ENCODE peak calls at places on chromosomes 1 and 21, in five cellular contexts. One of them, this sample, is unnamed.

GRCh38 chr1:168794057-168794456 is 65.1 kb upstream of the DPT start:
- DNase-seq in stomach: no peak
- DNase-seq in NCI-H1105 treated with DMSO at 0.1 percent for 48 hours: no peak
- DNase-seq in thoracic aorta: no peak
- DNase-seq in stimulated activated naive B cell treated with anti-CD40 and anti-IgM and Interleukin-4, amounts not matched to agents 10 μg/mL and 1 μg/mL and 100 μg/mL, for 72 hours: no peak
- DNase-seq in this sample: no peak

GRCh38 chr21:33041981-33042380 is 16.2 kb downstream of the OLIG2 start:
- DNase-seq in stimulated activated naive B cell treated with anti-CD40 and anti-IgM and Interleukin-4, amounts not matched to agents 10 μg/mL and 1 μg/mL and 100 μg/mL, for 72 hours: no peak
- DNase-seq in NCI-H1105 treated with DMSO at 0.1 percent for 48 hours: no peak
- DNase-seq in stomach: no peak
- DNase-seq in thoracic aorta: no peak
- DNase-seq in this sample: no peak

GRCh38 chr1:203582568-203582967 is 44.1 kb upstream of the ATP2B4 start:
- DNase-seq in thoracic aorta: no peak
- DNase-seq in stomach: no peak
- DNase-seq in NCI-H1105 treated with DMSO at 0.1 percent for 48 hours: no peak
- DNase-seq in stimulated activated naive B cell treated with anti-CD40 and anti-IgM and Interleukin-4, amounts not matched to agents 10 μg/mL and 1 μg/mL and 100 μg/mL, for 72 hours: no peak
- DNase-seq in this sample: no peak

GRCh38 chr1:2382621-2383361 is 8.6 kb downstream of the MORN1 start:
- DNase-seq in thoracic aorta: no peak
- DNase-seq in stomach: no peak
- DNase-seq in stimulated activated naive B cell treated with anti-CD40 and anti-IgM and Interleukin-4, amounts not matched to agents 10 μg/mL and 1 μg/mL and 100 μg/mL, for 72 hours: no peak
- DNase-seq in NCI-H1105 treated with DMSO at 0.1 percent for 48 hours: no peak
- DNase-seq in this sample: no peak

GRCh38 chr21:15383588-15383987 is 318.8 kb upstream of the NRIP1 start:
- DNase-seq in thoracic aorta: no peak
- DNase-seq in stimulated activated naive B cell treated with anti-CD40 and anti-IgM and Interleukin-4, amounts not matched to agents 10 μg/mL and 1 μg/mL and 100 μg/mL, for 72 hours: no peak
- DNase-seq in stomach: no peak
- DNase-seq in NCI-H1105 treated with DMSO at 0.1 percent for 48 hours: no peak
- DNase-seq in this sample: no peak

GRCh38 chr21:16530656-16531055 is 800.9 kb downstream of the USP25 start:
- DNase-seq in stomach: no peak
- DNase-seq in NCI-H1105 treated with DMSO at 0.1 percent for 48 hours: no peak
- DNase-seq in thoracic aorta: no peak
- DNase-seq in stimulated activated naive B cell treated with anti-CD40 and anti-IgM and Interleukin-4, amounts not matched to agents 10 μg/mL and 1 μg/mL and 100 μg/mL, for 72 hours: no peak
- DNase-seq in this sample: no peak

GRCh38 chr1:181061891-181062777 is 26.4 kb upstream of the IER5 start:
- DNase-seq in stomach: no peak
- DNase-seq in stimulated activated naive B cell treated with anti-CD40 and anti-IgM and Interleukin-4, amounts not matched to agents 10 μg/mL and 1 μg/mL and 100 μg/mL, for 72 hours: peak; percentile 85
- DNase-seq in NCI-H1105 treated with DMSO at 0.1 percent for 48 hours: no peak
- DNase-seq in thoracic aorta: no peak
- DNase-seq in this sample: no peak

GRCh38 chr1:32967863-32968571 is 3.4 kb upstream of the RNF19B start:
- DNase-seq in thoracic aorta: no peak
- DNase-seq in stimulated activated naive B cell treated with anti-CD40 and anti-IgM and Interleukin-4, amounts not matched to agents 10 μg/mL and 1 μg/mL and 100 μg/mL, for 72 hours: no peak
- DNase-seq in NCI-H1105 treated with DMSO at 0.1 percent for 48 hours: no peak
- DNase-seq in stomach: no peak
- DNase-seq in this sample: no peak

GRCh38 chr21:41583274-41583790 is 75.4 kb upstream of the TMPRSS2 start:
- DNase-seq in thoracic aorta: no peak
- DNase-seq in stomach: peak; percentile 93
- DNase-seq in stimulated activated naive B cell treated with anti-CD40 and anti-IgM and Interleukin-4, amounts not matched to agents 10 μg/mL and 1 μg/mL and 100 μg/mL, for 72 hours: no peak
- DNase-seq in NCI-H1105 treated with DMSO at 0.1 percent for 48 hours: no peak
- DNase-seq in this sample: no peak

GRCh38 chr1:234932506-234932905 is 196.1 kb downstream of the TOMM20 start:
- DNase-seq in stimulated activated naive B cell treated with anti-CD40 and anti-IgM and Interleukin-4, amounts not matched to agents 10 μg/mL and 1 μg/mL and 100 μg/mL, for 72 hours: no peak
- DNase-seq in NCI-H1105 treated with DMSO at 0.1 percent for 48 hours: no peak
- DNase-seq in thoracic aorta: no peak
- DNase-seq in stomach: no peak
- DNase-seq in this sample: no peak

GRCh38 chr1:155175281-155175926 is 1.8 kb downstream of the TRIM46 start:
- DNase-seq in NCI-H1105 treated with DMSO at 0.1 percent for 48 hours: no peak
- DNase-seq in thoracic aorta: no peak
- DNase-seq in stomach: peak; percentile 24
- DNase-seq in stimulated activated naive B cell treated with anti-CD40 and anti-IgM and Interleukin-4, amounts not matched to agents 10 μg/mL and 1 μg/mL and 100 μg/mL, for 72 hours: no peak
- DNase-seq in this sample: no peak

GRCh38 chr1:1360511-1361169 is 2.3 kb upstream of the MXRA8 start:
- DNase-seq in stomach: no peak
- DNase-seq in stimulated activated naive B cell treated with anti-CD40 and anti-IgM and Interleukin-4, amounts not matched to agents 10 μg/mL and 1 μg/mL and 100 μg/mL, for 72 hours: no peak
- DNase-seq in thoracic aorta: peak; percentile 64
- DNase-seq in NCI-H1105 treated with DMSO at 0.1 percent for 48 hours: no peak
- DNase-seq in this sample: no peak

GRCh38 chr1:41698916-41699860 is 214.7 kb upstream of the EDN2 start:
- DNase-seq in thoracic aorta: no peak
- DNase-seq in NCI-H1105 treated with DMSO at 0.1 percent for 48 hours: no peak
- DNase-seq in stimulated activated naive B cell treated with anti-CD40 and anti-IgM and Interleukin-4, amounts not matched to agents 10 μg/mL and 1 μg/mL and 100 μg/mL, for 72 hours: peak; percentile 28
- DNase-seq in stomach: no peak
- DNase-seq in this sample: no peak

GRCh38 chr21:45949928-45950739 is 31.4 kb upstream of the COL6A1 start:
- DNase-seq in NCI-H1105 treated with DMSO at 0.1 percent for 48 hours: peak; percentile 26
- DNase-seq in thoracic aorta: no peak
- DNase-seq in stomach: no peak
- DNase-seq in stimulated activated naive B cell treated with anti-CD40 and anti-IgM and Interleukin-4, amounts not matched to agents 10 μg/mL and 1 μg/mL and 100 μg/mL, for 72 hours: no peak
- DNase-seq in this sample: no peak

GRCh38 chr1:157819886-157820285 is at the start of gene FCRL1:
- DNase-seq in NCI-H1105 treated with DMSO at 0.1 percent for 48 hours: no peak
- DNase-seq in stomach: no peak
- DNase-seq in stimulated activated naive B cell treated with anti-CD40 and anti-IgM and Interleukin-4, amounts not matched to agents 10 μg/mL and 1 μg/mL and 100 μg/mL, for 72 hours: no peak
- DNase-seq in thoracic aorta: no peak
- DNase-seq in this sample: no peak

GRCh38 chr1:217078010-217078704 is 354.9 kb upstream of the ESRRG start:
- DNase-seq in stimulated activated naive B cell treated with anti-CD40 and anti-IgM and Interleukin-4, amounts not matched to agents 10 μg/mL and 1 μg/mL and 100 μg/mL, for 72 hours: no peak
- DNase-seq in thoracic aorta: no peak
- DNase-seq in stomach: peak; percentile 46
- DNase-seq in NCI-H1105 treated with DMSO at 0.1 percent for 48 hours: no peak
- DNase-seq in this sample: peak; percentile 36

GRCh38 chr1:184691719-184692324 is 62.8 kb downstream of the EDEM3 start:
- DNase-seq in thoracic aorta: no peak
- DNase-seq in stomach: no peak
- DNase-seq in NCI-H1105 treated with DMSO at 0.1 percent for 48 hours: peak; percentile 57
- DNase-seq in stimulated activated naive B cell treated with anti-CD40 and anti-IgM and Interleukin-4, amounts not matched to agents 10 μg/mL and 1 μg/mL and 100 μg/mL, for 72 hours: no peak
- DNase-seq in this sample: no peak

GRCh38 chr1:2080140-2080539 is 29.9 kb downstream of the PRKCZ start:
- DNase-seq in stimulated activated naive B cell treated with anti-CD40 and anti-IgM and Interleukin-4, amounts not matched to agents 10 μg/mL and 1 μg/mL and 100 μg/mL, for 72 hours: no peak
- DNase-seq in NCI-H1105 treated with DMSO at 0.1 percent for 48 hours: no peak
- DNase-seq in thoracic aorta: no peak
- DNase-seq in stomach: no peak
- DNase-seq in this sample: no peak

GRCh38 chr1:15863156-15863901 is 15.8 kb downstream of the SPEN start:
- DNase-seq in thoracic aorta: no peak
- DNase-seq in stomach: no peak
- DNase-seq in stimulated activated naive B cell treated with anti-CD40 and anti-IgM and Interleukin-4, amounts not matched to agents 10 μg/mL and 1 μg/mL and 100 μg/mL, for 72 hours: no peak
- DNase-seq in NCI-H1105 treated with DMSO at 0.1 percent for 48 hours: no peak
- DNase-seq in this sample: no peak

GRCh38 chr1:85189120-85189519 is 11.7 kb downstream of the SYDE2 start:
- DNase-seq in thoracic aorta: no peak
- DNase-seq in stomach: no peak
- DNase-seq in stimulated activated naive B cell treated with anti-CD40 and anti-IgM and Interleukin-4, amounts not matched to agents 10 μg/mL and 1 μg/mL and 100 μg/mL, for 72 hours: no peak
- DNase-seq in NCI-H1105 treated with DMSO at 0.1 percent for 48 hours: no peak
- DNase-seq in this sample: no peak

GRCh38 chr1:228648647-228649383 is 86.5 kb upstream of the RHOU start:
- DNase-seq in thoracic aorta: no peak
- DNase-seq in NCI-H1105 treated with DMSO at 0.1 percent for 48 hours: no peak
- DNase-seq in stomach: no peak
- DNase-seq in stimulated activated naive B cell treated with anti-CD40 and anti-IgM and Interleukin-4, amounts not matched to agents 10 μg/mL and 1 μg/mL and 100 μg/mL, for 72 hours: no peak
- DNase-seq in this sample: no peak

GRCh38 chr1:162206300-162206699 is 136.8 kb downstream of the NOS1AP start:
- DNase-seq in stomach: no peak
- DNase-seq in thoracic aorta: no peak
- DNase-seq in stimulated activated naive B cell treated with anti-CD40 and anti-IgM and Interleukin-4, amounts not matched to agents 10 μg/mL and 1 μg/mL and 100 μg/mL, for 72 hours: no peak
- DNase-seq in NCI-H1105 treated with DMSO at 0.1 percent for 48 hours: no peak
- DNase-seq in this sample: no peak

GRCh38 chr1:93635614-93636543 is 45.8 kb downstream of the BCAR3 start:
- DNase-seq in stimulated activated naive B cell treated with anti-CD40 and anti-IgM and Interleukin-4, amounts not matched to agents 10 μg/mL and 1 μg/mL and 100 μg/mL, for 72 hours: no peak
- DNase-seq in stomach: no peak
- DNase-seq in thoracic aorta: no peak
- DNase-seq in NCI-H1105 treated with DMSO at 0.1 percent for 48 hours: no peak
- DNase-seq in this sample: no peak

GRCh38 chr1:198563578-198563977 is 23.1 kb upstream of the ATP6V1G3 start:
- DNase-seq in stomach: no peak
- DNase-seq in NCI-H1105 treated with DMSO at 0.1 percent for 48 hours: no peak
- DNase-seq in stimulated activated naive B cell treated with anti-CD40 and anti-IgM and Interleukin-4, amounts not matched to agents 10 μg/mL and 1 μg/mL and 100 μg/mL, for 72 hours: no peak
- DNase-seq in thoracic aorta: no peak
- DNase-seq in this sample: no peak

GRCh38 chr1:233479026-233479890 is 134.6 kb upstream of the KCNK1 start:
- DNase-seq in thoracic aorta: no peak
- DNase-seq in NCI-H1105 treated with DMSO at 0.1 percent for 48 hours: no peak
- DNase-seq in stimulated activated naive B cell treated with anti-CD40 and anti-IgM and Interleukin-4, amounts not matched to agents 10 μg/mL and 1 μg/mL and 100 μg/mL, for 72 hours: no peak
- DNase-seq in stomach: no peak
- DNase-seq in this sample: no peak

GRCh38 chr1:21383785-21384401 is 56.0 kb upstream of the NBPF3 start:
- DNase-seq in stimulated activated naive B cell treated with anti-CD40 and anti-IgM and Interleukin-4, amounts not matched to agents 10 μg/mL and 1 μg/mL and 100 μg/mL, for 72 hours: no peak
- DNase-seq in stomach: no peak
- DNase-seq in thoracic aorta: no peak
- DNase-seq in NCI-H1105 treated with DMSO at 0.1 percent for 48 hours: no peak
- DNase-seq in this sample: no peak

GRCh38 chr1:42456754-42457089 is 379 bp downstream of the PPCS start:
- DNase-seq in stimulated activated naive B cell treated with anti-CD40 and anti-IgM and Interleukin-4, amounts not matched to agents 10 μg/mL and 1 μg/mL and 100 μg/mL, for 72 hours: peak; percentile 49
- DNase-seq in stomach: peak; percentile 63
- DNase-seq in thoracic aorta: no peak
- DNase-seq in NCI-H1105 treated with DMSO at 0.1 percent for 48 hours: peak; percentile 65
- DNase-seq in this sample: peak; percentile 99

GRCh38 chr1:175976865-175977642 is 230.0 kb downstream of the COP1 start:
- DNase-seq in thoracic aorta: no peak
- DNase-seq in stimulated activated naive B cell treated with anti-CD40 and anti-IgM and Interleukin-4, amounts not matched to agents 10 μg/mL and 1 μg/mL and 100 μg/mL, for 72 hours: no peak
- DNase-seq in stomach: no peak
- DNase-seq in NCI-H1105 treated with DMSO at 0.1 percent for 48 hours: no peak
- DNase-seq in this sample: no peak

GRCh38 chr1:53837924-53838653 is at the start of gene NDC1:
- DNase-seq in thoracic aorta: peak; percentile 70
- DNase-seq in stomach: peak; percentile 88
- DNase-seq in NCI-H1105 treated with DMSO at 0.1 percent for 48 hours: peak; percentile 96
- DNase-seq in stimulated activated naive B cell treated with anti-CD40 and anti-IgM and Interleukin-4, amounts not matched to agents 10 μg/mL and 1 μg/mL and 100 μg/mL, for 72 hours: peak; percentile 90
- DNase-seq in this sample: peak; percentile 93

GRCh38 chr21:27359141-27359540 is 392.3 kb upstream of the ADAMTS5 start:
- DNase-seq in NCI-H1105 treated with DMSO at 0.1 percent for 48 hours: no peak
- DNase-seq in thoracic aorta: no peak
- DNase-seq in stomach: no peak
- DNase-seq in stimulated activated naive B cell treated with anti-CD40 and anti-IgM and Interleukin-4, amounts not matched to agents 10 μg/mL and 1 μg/mL and 100 μg/mL, for 72 hours: no peak
- DNase-seq in this sample: no peak

GRCh38 chr1:226547754-226548191 is 791 bp upstream of the STUM start:
- DNase-seq in thoracic aorta: peak; percentile 35
- DNase-seq in stimulated activated naive B cell treated with anti-CD40 and anti-IgM and Interleukin-4, amounts not matched to agents 10 μg/mL and 1 μg/mL and 100 μg/mL, for 72 hours: peak; percentile 59
- DNase-seq in stomach: peak; percentile 88
- DNase-seq in NCI-H1105 treated with DMSO at 0.1 percent for 48 hours: peak; percentile 82
- DNase-seq in this sample: peak; percentile 80

This sample was measured in NCI-H748 treated with DMSO at 0.1 percent for 48 hours.